ENCODE peak calls at places on chromosomes 2 and 18, in five cellular contexts. J is K562, E is HepG2, P is H1, H is endothelial cell of umbilical vein. D is an unnamed sample.

GRCh38 chr2:36489296-36489695 is 108.7 kb downstream of the FEZ2 start:
- DNase-seq in J (no peak), E (no peak), P (no peak), H (peak), D (no peak)

GRCh38 chr2:11703700-11704099 is 33.7 kb upstream of the NTSR2 start:
- DNase-seq in J (no peak), E (no peak), P (no peak), H (no peak), D (no peak)

GRCh38 chr2:66537001-66537400 is 102.1 kb downstream of the MEIS1 start:
- DNase-seq in J (no peak), E (no peak), P (no peak), H (no peak), D (no peak)

GRCh38 chr2:176565641-176566323 is 296.5 kb downstream of the MTX2 start:
- DNase-seq in J (no peak), E (peak), P (no peak), H (peak), D (no peak)

GRCh38 chr2:176118606-176119370 is 2.2 kb downstream of the HOXD10 start:
- DNase-seq in J (peak), E (peak), P (peak), H (peak), D (no peak)

GRCh38 chr2:176424756-176425155 is 155.5 kb downstream of the MTX2 start:
- DNase-seq in J (no peak), E (no peak), P (no peak), H (no peak), D (no peak)

GRCh38 chr2:96873651-96874096 is 3.8 kb upstream of the SEMA4C start:
- DNase-seq in J (peak), E (no peak), P (no peak), H (no peak), D (no peak)

GRCh38 chr2:98869272-98869641 is 66.8 kb downstream of the CRACDL start:
- DNase-seq in J (no peak), E (peak), P (no peak), H (no peak), D (no peak)

GRCh38 chr2:74290466-74291216 is 52.6 kb downstream of the SLC4A5 start:
- DNase-seq in J (no peak), E (no peak), P (no peak), H (no peak), D (no peak)

GRCh38 chr2:130158631-130159030 is 13.7 kb upstream of the CCDC74B start:
- DNase-seq in J (no peak), E (no peak), P (no peak), H (no peak), D (no peak)
- H3K27ac ChIP-seq in J (no peak), E (no peak), P (no peak), H (no peak), D (no peak)

GRCh38 chr18:63319383-63320040 is at the start of gene BCL2:
- DNase-seq in J (peak), E (no peak), P (peak), H (peak), D (no peak)
- TF ChIP-seq POLR2AphosphoS5 in J (no peak), E (no peak), P (no peak), H (no peak), D (no peak)

DNA sequence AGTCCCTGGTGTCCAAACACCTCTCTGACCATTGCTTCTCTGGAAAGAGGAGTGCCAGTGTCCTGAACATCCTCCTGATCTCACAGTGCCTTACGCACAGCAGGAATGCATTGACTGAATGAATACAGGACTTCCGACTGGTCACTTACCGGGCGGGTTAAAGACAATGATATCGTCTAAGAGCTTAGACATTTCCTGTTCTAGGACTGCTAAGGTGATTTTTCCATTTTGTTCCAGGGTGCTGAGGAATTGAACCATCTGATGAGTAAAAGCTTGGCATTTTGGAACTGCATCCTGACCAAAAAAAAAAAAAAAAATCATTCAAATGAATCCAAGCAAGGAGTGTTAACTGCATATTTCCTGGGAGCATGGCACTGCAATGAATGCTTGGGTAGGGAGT is 40.0 kb downstream of the SIGLEC15 start:
- DNase-seq in J (no peak), E (no peak), P (no peak), H (no peak), D (no peak)
- H3K9ac ChIP-seq in J (no peak), E (no peak), P (no peak), H (no peak), D (no peak)

DNA sequence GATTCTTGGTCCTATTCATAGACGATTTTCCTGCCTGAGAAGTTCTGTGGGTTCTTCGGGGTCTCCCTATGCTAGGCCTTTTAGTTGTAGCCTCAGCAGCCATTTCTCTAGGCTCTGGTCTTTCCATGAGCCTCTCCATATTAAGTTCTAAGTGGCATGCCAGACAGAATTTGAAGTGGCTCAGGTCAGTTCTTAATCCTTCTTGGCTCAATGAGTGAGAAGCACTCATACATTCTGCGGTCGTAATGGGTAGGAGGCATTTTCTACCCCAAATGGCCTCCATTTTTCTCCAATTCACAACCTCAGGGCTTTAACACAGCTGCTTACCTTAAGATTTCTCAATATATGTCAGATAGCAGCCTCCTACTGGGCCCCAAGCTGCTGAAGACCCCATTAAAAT is 405.3 kb upstream of the GALNT5 start:
- DNase-seq in J (no peak), E (no peak), P (no peak), H (no peak), D (no peak)
- H3K27ac ChIP-seq in J (no peak), E (no peak), P (no peak), H (no peak), D (no peak)

D was measured in SK-N-MC.